ENCODE peak calls at places on chromosomes 2 and 18, in eight cellular contexts. One of them, this sample, is unnamed.

GRCh38 chr18:55268629-55269275 is 309.5 kb upstream of the CCDC68 start:
- DNase-seq in heart left ventricle: no peak
- DNase-seq in AG10803: no peak
- DNase-seq in fibroblast of pulmonary artery: no peak
- DNase-seq in hepatocyte: no peak
- DNase-seq in astrocyte of the spinal cord: no peak
- DNase-seq in A549: no peak
- DNase-seq in Peyer's patch: no peak
- DNase-seq in this sample: no peak

GRCh38 chr18:40208951-40209350 is 1746.1 kb upstream of the PIK3C3 start:
- DNase-seq in AG10803: no peak
- DNase-seq in astrocyte of the spinal cord: no peak
- DNase-seq in Peyer's patch: no peak
- DNase-seq in hepatocyte: no peak
- DNase-seq in fibroblast of pulmonary artery: no peak
- DNase-seq in heart left ventricle: no peak
- DNase-seq in A549: no peak
- DNase-seq in this sample: no peak

GRCh38 chr18:3294435-3295080 is 32.6 kb downstream of the MYL12B start:
- DNase-seq in astrocyte of the spinal cord: no peak
- DNase-seq in heart left ventricle: no peak
- DNase-seq in fibroblast of pulmonary artery: peak; percentile 33
- DNase-seq in AG10803: no peak
- DNase-seq in A549: no peak
- DNase-seq in Peyer's patch: no peak
- DNase-seq in hepatocyte: no peak
- DNase-seq in this sample: peak; percentile 80

GRCh38 chr2:45007961-45008295 is 1.3 kb downstream of the SIX2 start:
- DNase-seq in A549: no peak
- DNase-seq in hepatocyte: no peak
- DNase-seq in Peyer's patch: no peak
- DNase-seq in fibroblast of pulmonary artery: no peak
- DNase-seq in heart left ventricle: no peak
- DNase-seq in AG10803: no peak
- DNase-seq in astrocyte of the spinal cord: no peak
- DNase-seq in this sample: no peak

GRCh38 chr2:173964565-173965371 is 405 bp downstream of the SP3 start:
- DNase-seq in AG10803: peak; percentile 89
- DNase-seq in Peyer's patch: peak; percentile 85
- DNase-seq in astrocyte of the spinal cord: peak; percentile 87
- DNase-seq in hepatocyte: peak; percentile 93
- DNase-seq in A549: peak; percentile 90
- DNase-seq in fibroblast of pulmonary artery: peak; percentile 88
- DNase-seq in heart left ventricle: peak; percentile 92
- DNase-seq in this sample: peak; percentile 92

GRCh38 chr2:104043864-104044263 is 810.1 kb upstream of the POU3F3 start:
- DNase-seq in Peyer's patch: no peak
- DNase-seq in fibroblast of pulmonary artery: no peak
- DNase-seq in astrocyte of the spinal cord: no peak
- DNase-seq in heart left ventricle: peak; percentile 30
- DNase-seq in A549: peak; percentile 37
- DNase-seq in AG10803: no peak
- DNase-seq in hepatocyte: no peak
- DNase-seq in this sample: no peak

GRCh38 chr2:234130734-234131133 is 80.2 kb downstream of the SPP2 start:
- DNase-seq in A549: no peak
- DNase-seq in Peyer's patch: no peak
- DNase-seq in hepatocyte: no peak
- DNase-seq in heart left ventricle: no peak
- DNase-seq in fibroblast of pulmonary artery: no peak
- DNase-seq in AG10803: no peak
- DNase-seq in astrocyte of the spinal cord: peak; percentile 16
- DNase-seq in this sample: peak; percentile 8

GRCh38 chr2:174051741-174052638 is 86.8 kb upstream of the SP3 start:
- DNase-seq in AG10803: peak; percentile 65
- DNase-seq in heart left ventricle: peak; percentile 45
- DNase-seq in fibroblast of pulmonary artery: peak; percentile 69
- DNase-seq in astrocyte of the spinal cord: peak; percentile 61
- DNase-seq in A549: peak; percentile 93
- DNase-seq in hepatocyte: peak; percentile 75
- DNase-seq in Peyer's patch: no peak
- DNase-seq in this sample: peak; percentile 85

GRCh38 chr18:77127769-77128671 is 4.6 kb downstream of the MBP start:
- DNase-seq in A549: peak; percentile 92
- DNase-seq in Peyer's patch: peak; percentile 63
- DNase-seq in astrocyte of the spinal cord: peak; percentile 94
- DNase-seq in AG10803: peak; percentile 96
- DNase-seq in heart left ventricle: no peak
- DNase-seq in hepatocyte: peak; percentile 59
- DNase-seq in fibroblast of pulmonary artery: peak; percentile 92
- DNase-seq in this sample: peak; percentile 94

GRCh38 chr2:73418343-73418742 is 32.7 kb downstream of the ALMS1 start:
- DNase-seq in fibroblast of pulmonary artery: peak; percentile 96
- DNase-seq in hepatocyte: peak; percentile 51
- DNase-seq in astrocyte of the spinal cord: peak; percentile 78
- DNase-seq in A549: no peak
- DNase-seq in heart left ventricle: peak; percentile 79
- DNase-seq in Peyer's patch: no peak
- DNase-seq in AG10803: peak; percentile 96
- DNase-seq in this sample: peak; percentile 89

GRCh38 chr2:191907091-191907490 is 60.2 kb upstream of the CAVIN2 start:
- DNase-seq in fibroblast of pulmonary artery: no peak
- DNase-seq in heart left ventricle: no peak
- DNase-seq in hepatocyte: no peak
- DNase-seq in AG10803: no peak
- DNase-seq in Peyer's patch: no peak
- DNase-seq in A549: no peak
- DNase-seq in astrocyte of the spinal cord: no peak
- DNase-seq in this sample: no peak

GRCh38 chr2:47771211-47771610 is 11.7 kb upstream of the MSH6 start:
- DNase-seq in fibroblast of pulmonary artery: peak; percentile 83
- DNase-seq in astrocyte of the spinal cord: peak; percentile 87
- DNase-seq in AG10803: peak; percentile 87
- DNase-seq in Peyer's patch: no peak
- DNase-seq in A549: peak; percentile 87
- DNase-seq in heart left ventricle: no peak
- DNase-seq in hepatocyte: peak; percentile 54
- DNase-seq in this sample: peak; percentile 99

GRCh38 chr18:57194622-57195021 is 47.7 kb downstream of the BOD1L2 start:
- DNase-seq in hepatocyte: no peak
- DNase-seq in Peyer's patch: no peak
- DNase-seq in heart left ventricle: no peak
- DNase-seq in AG10803: no peak
- DNase-seq in astrocyte of the spinal cord: no peak
- DNase-seq in fibroblast of pulmonary artery: no peak
- DNase-seq in A549: no peak
- DNase-seq in this sample: no peak

GRCh38 chr2:128455710-128456050 is 137.0 kb upstream of the HS6ST1 start:
- DNase-seq in Peyer's patch: no peak
- DNase-seq in AG10803: no peak
- DNase-seq in astrocyte of the spinal cord: no peak
- DNase-seq in heart left ventricle: no peak
- DNase-seq in A549: no peak
- DNase-seq in fibroblast of pulmonary artery: no peak
- DNase-seq in hepatocyte: no peak
- DNase-seq in this sample: no peak

GRCh38 chr18:69978743-69979715 is 31.4 kb upstream of the CD226 start:
- DNase-seq in Peyer's patch: no peak
- DNase-seq in A549: no peak
- DNase-seq in AG10803: no peak
- DNase-seq in hepatocyte: no peak
- DNase-seq in fibroblast of pulmonary artery: no peak
- DNase-seq in heart left ventricle: no peak
- DNase-seq in astrocyte of the spinal cord: no peak
- DNase-seq in this sample: no peak

GRCh38 chr2:223865907-223866508 is 28.6 kb upstream of the AP1S3 start:
- DNase-seq in fibroblast of pulmonary artery: no peak
- DNase-seq in hepatocyte: no peak
- DNase-seq in AG10803: no peak
- DNase-seq in A549: no peak
- DNase-seq in astrocyte of the spinal cord: no peak
- DNase-seq in Peyer's patch: no peak
- DNase-seq in heart left ventricle: no peak
- DNase-seq in this sample: no peak

GRCh38 chr2:223865124-223865523 is 27.7 kb upstream of the AP1S3 start:
- DNase-seq in heart left ventricle: no peak
- DNase-seq in A549: no peak
- DNase-seq in fibroblast of pulmonary artery: no peak
- DNase-seq in AG10803: no peak
- DNase-seq in hepatocyte: no peak
- DNase-seq in astrocyte of the spinal cord: no peak
- DNase-seq in Peyer's patch: no peak
- DNase-seq in this sample: no peak

GRCh38 chr2:223856584-223856983 is 19.2 kb upstream of the AP1S3 start:
- DNase-seq in hepatocyte: no peak
- DNase-seq in heart left ventricle: no peak
- DNase-seq in fibroblast of pulmonary artery: no peak
- DNase-seq in astrocyte of the spinal cord: no peak
- DNase-seq in A549: no peak
- DNase-seq in AG10803: no peak
- DNase-seq in Peyer's patch: no peak
- DNase-seq in this sample: no peak

GRCh38 chr2:223859070-223859469 is 21.7 kb upstream of the AP1S3 start:
- DNase-seq in Peyer's patch: no peak
- DNase-seq in heart left ventricle: no peak
- DNase-seq in fibroblast of pulmonary artery: no peak
- DNase-seq in A549: no peak
- DNase-seq in AG10803: no peak
- DNase-seq in astrocyte of the spinal cord: no peak
- DNase-seq in hepatocyte: no peak
- DNase-seq in this sample: no peak

GRCh38 chr2:223860809-223861738 is 23.7 kb upstream of the AP1S3 start:
- DNase-seq in A549: peak; percentile 95
- DNase-seq in heart left ventricle: no peak
- DNase-seq in hepatocyte: peak; percentile 83
- DNase-seq in fibroblast of pulmonary artery: peak; percentile 85
- DNase-seq in AG10803: peak; percentile 81
- DNase-seq in Peyer's patch: no peak
- DNase-seq in astrocyte of the spinal cord: peak; percentile 59
- DNase-seq in this sample: peak; percentile 88
- TF ChIP-seq CTCF in A549: peak; percentile 16
- TF ChIP-seq CTCF in heart left ventricle: no peak
- TF ChIP-seq CTCF in hepatocyte: no peak
- TF ChIP-seq CTCF in fibroblast of pulmonary artery: peak; percentile 26
- TF ChIP-seq CTCF in AG10803: peak; percentile 45
- TF ChIP-seq CTCF in Peyer's patch: peak; percentile 46
- TF ChIP-seq CTCF in astrocyte of the spinal cord: no peak
- TF ChIP-seq CTCF in this sample: peak; percentile 28

DNA sequence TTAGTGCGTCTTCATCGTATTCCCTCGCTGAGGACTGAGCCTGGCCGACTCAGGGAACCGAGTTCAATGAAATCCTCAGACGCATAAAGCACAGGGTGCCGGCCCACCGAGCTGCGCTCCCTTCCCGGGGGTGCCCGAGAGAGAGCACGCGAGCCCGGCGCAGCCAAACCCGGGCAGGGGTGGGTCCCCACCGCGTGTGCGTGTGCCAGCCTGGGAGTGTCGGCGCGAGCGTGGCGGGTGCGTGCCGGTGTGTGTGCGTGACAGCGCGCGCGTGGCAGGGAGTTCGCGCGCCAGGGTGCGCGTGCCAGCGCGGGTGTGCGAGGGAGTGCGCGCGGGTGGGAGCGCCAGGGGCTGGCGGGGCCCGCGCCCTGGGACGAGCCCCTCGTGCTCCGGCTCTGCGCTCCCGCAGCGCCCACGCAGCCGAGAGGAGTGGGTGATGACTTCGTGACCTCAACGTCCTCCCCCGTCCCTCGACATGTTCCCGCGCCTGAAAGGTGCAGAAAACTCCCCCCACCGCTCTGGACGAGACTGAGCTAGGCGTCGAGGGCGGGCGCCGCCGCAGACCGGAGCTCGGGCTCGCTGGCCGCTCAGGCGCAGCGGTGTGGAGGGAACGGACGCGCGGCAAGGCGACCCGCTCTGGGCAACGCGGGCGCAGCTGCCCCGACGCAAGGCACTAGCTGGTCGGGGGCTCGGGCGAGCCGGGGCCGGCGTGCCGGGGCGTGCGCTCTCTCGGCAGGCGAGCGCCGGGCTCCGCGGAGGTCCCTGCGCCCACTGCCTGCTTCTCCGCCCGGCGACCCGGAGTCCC is 583.0 kb downstream of the ZEB2 start:
- DNase-seq in Peyer's patch: no peak
- DNase-seq in astrocyte of the spinal cord: no peak
- DNase-seq in AG10803: peak; percentile 36
- DNase-seq in hepatocyte: peak; percentile 64
- DNase-seq in fibroblast of pulmonary artery: peak; percentile 34
- DNase-seq in A549: peak; percentile 18
- DNase-seq in heart left ventricle: peak; percentile 41
- DNase-seq in this sample: peak; percentile 38
- H3K4me3 ChIP-seq in Peyer's patch: peak overlapping the region; percentile 65
- H3K4me3 ChIP-seq in astrocyte of the spinal cord: peak overlapping the region; percentile 47
- H3K4me3 ChIP-seq in AG10803: peak overlapping the region; percentile 68
- H3K4me3 ChIP-seq in hepatocyte: peak overlapping the region; percentile 43
- H3K4me3 ChIP-seq in fibroblast of pulmonary artery: peak overlapping the region; percentile 54
- H3K4me3 ChIP-seq in A549: peak overlapping the region; percentile 49
- H3K4me3 ChIP-seq in heart left ventricle: peak overlapping the region; percentile 58
- H3K4me3 ChIP-seq in this sample: peak overlapping the region; percentile 63

GRCh38 chr18:46630991-46631390 is 26.0 kb downstream of the LOXHD1 start:
- DNase-seq in hepatocyte: no peak
- DNase-seq in A549: no peak
- DNase-seq in Peyer's patch: no peak
- DNase-seq in heart left ventricle: no peak
- DNase-seq in AG10803: no peak
- DNase-seq in astrocyte of the spinal cord: no peak
- DNase-seq in fibroblast of pulmonary artery: no peak
- DNase-seq in this sample: no peak

GRCh38 chr18:46629356-46629755 is 27.7 kb downstream of the LOXHD1 start:
- DNase-seq in astrocyte of the spinal cord: no peak
- DNase-seq in Peyer's patch: no peak
- DNase-seq in hepatocyte: no peak
- DNase-seq in AG10803: no peak
- DNase-seq in heart left ventricle: no peak
- DNase-seq in fibroblast of pulmonary artery: no peak
- DNase-seq in A549: no peak
- DNase-seq in this sample: no peak

GRCh38 chr18:46636040-46636630 is 20.9 kb downstream of the LOXHD1 start:
- DNase-seq in hepatocyte: no peak
- DNase-seq in AG10803: no peak
- DNase-seq in astrocyte of the spinal cord: no peak
- DNase-seq in heart left ventricle: no peak
- DNase-seq in Peyer's patch: no peak
- DNase-seq in A549: no peak
- DNase-seq in fibroblast of pulmonary artery: no peak
- DNase-seq in this sample: no peak

GRCh38 chr18:46630160-46630559 is 26.9 kb downstream of the LOXHD1 start:
- DNase-seq in heart left ventricle: no peak
- DNase-seq in astrocyte of the spinal cord: no peak
- DNase-seq in hepatocyte: no peak
- DNase-seq in fibroblast of pulmonary artery: no peak
- DNase-seq in Peyer's patch: no peak
- DNase-seq in AG10803: peak; percentile 17
- DNase-seq in A549: no peak
- DNase-seq in this sample: no peak

GRCh38 chr18:46632401-46633089 is 24.5 kb downstream of the LOXHD1 start:
- DNase-seq in astrocyte of the spinal cord: no peak
- DNase-seq in AG10803: peak; percentile 2
- DNase-seq in fibroblast of pulmonary artery: peak; percentile 32
- DNase-seq in Peyer's patch: no peak
- DNase-seq in A549: peak; percentile 36
- DNase-seq in hepatocyte: no peak
- DNase-seq in heart left ventricle: no peak
- DNase-seq in this sample: peak; percentile 28
- TF ChIP-seq CTCF in astrocyte of the spinal cord: no peak
- TF ChIP-seq CTCF in AG10803: no peak
- TF ChIP-seq CTCF in fibroblast of pulmonary artery: no peak
- TF ChIP-seq CTCF in Peyer's patch: no peak
- TF ChIP-seq CTCF in A549: no peak
- TF ChIP-seq CTCF in hepatocyte: no peak
- TF ChIP-seq CTCF in heart left ventricle: no peak
- TF ChIP-seq CTCF in this sample: no peak

GRCh38 chr2:38409904-38410167 is 32.8 kb upstream of the ATL2 start:
- DNase-seq in A549: no peak
- DNase-seq in hepatocyte: no peak
- DNase-seq in AG10803: no peak
- DNase-seq in fibroblast of pulmonary artery: no peak
- DNase-seq in Peyer's patch: no peak
- DNase-seq in heart left ventricle: no peak
- DNase-seq in astrocyte of the spinal cord: no peak
- DNase-seq in this sample: no peak
- H3K4me3 ChIP-seq in A549: no peak overlapping the region
- H3K4me3 ChIP-seq in hepatocyte: no peak overlapping the region
- H3K4me3 ChIP-seq in AG10803: no peak overlapping the region
- H3K4me3 ChIP-seq in fibroblast of pulmonary artery: no peak overlapping the region
- H3K4me3 ChIP-seq in Peyer's patch: no peak overlapping the region
- H3K4me3 ChIP-seq in heart left ventricle: no peak overlapping the region
- H3K4me3 ChIP-seq in astrocyte of the spinal cord: no peak overlapping the region
- H3K4me3 ChIP-seq in this sample: no peak overlapping the region

This sample was measured in choroid plexus epithelial cell.